ENCODE peak calls at places on chromosomes 4 and X, in nine cellular contexts. O, Z, M, J, L, U, I, Y and H are unnamed samples.

GRCh38 chr4:40763228-40763716 is 13.5 kb downstream of the NSUN7 start:
- DNase-seq in I (no peak), Z (no peak), J (no peak), M (no peak), L (no peak), O (no peak), Y (no peak), U (no peak), H (no peak)

GRCh38 chrX:140510895-140511295 is 6.0 kb upstream of the SOX3 start:
- DNase-seq in O (no peak), Z (no peak), J (no peak), Y (no peak), U (no peak), L (no peak), M (no peak), I (no peak), H (no peak)

GRCh38 chr4:186823989-186824388 is 100.3 kb upstream of the FAT1 start:
- DNase-seq in O (no peak), Z (no peak), Y (no peak), U (no peak), L (no peak), J (no peak), M (no peak), I (no peak), H (no peak)

GRCh38 chrX:120299928-120300327 is 11.3 kb downstream of the TMEM255A start:
- DNase-seq in O (no peak), L (no peak), Z (no peak), M (no peak), Y (no peak), I (no peak), J (no peak), U (no peak), H (no peak)

GRCh38 chr4:135485371-135485770 is 1283.8 kb upstream of the PABPC4L start:
- DNase-seq in O (no peak), M (no peak), Z (no peak), U (no peak), Y (no peak), J (no peak), I (no peak), L (no peak), H (no peak)

GRCh38 chr4:137083571-137083970 is 448.7 kb downstream of the PCDH18 start:
- DNase-seq in M (no peak), L (no peak), J (no peak), U (no peak), I (no peak), Y (no peak), Z (no peak), O (no peak), H (no peak)

GRCh38 chr4:77804471-77804870 is 14.7 kb downstream of the CNOT6L start:
- DNase-seq in Y (no peak), I (no peak), L (no peak), M (no peak), O (no peak), Z (no peak), J (no peak), U (no peak), H (no peak)

GRCh38 chrX:43505759-43506158 is 150.3 kb upstream of the MAOA start:
- DNase-seq in M (no peak), J (no peak), L (no peak), U (no peak), O (no peak), Z (no peak), I (no peak), Y (no peak), H (no peak)

GRCh38 chr4:24582235-24582863 is 2.0 kb downstream of the DHX15 start:
- DNase-seq in M (no peak), I (no peak), Z (no peak), J (no peak), U (no peak), L (no peak), Y (no peak), O (no peak), H (no peak)

GRCh38 chr4:101114936-101115372 is 232.4 kb downstream of the PPP3CA start:
- DNase-seq in I (no peak), O (no peak), Y (no peak), Z (no peak), U (no peak), M (no peak), L (no peak), J (no peak), H (no peak)

GRCh38 chr4:1055721-1056590 is 44.5 kb downstream of the FGFRL1 start:
- DNase-seq in L (peak), I (no peak), Z (peak), U (no peak), O (peak), Y (no peak), J (no peak), M (no peak), H (peak)

GRCh38 chrX:25052798-25053534 is 37.2 kb upstream of the ARX start:
- DNase-seq in I (no peak), O (no peak), Z (no peak), Y (no peak), J (no peak), L (no peak), U (no peak), M (no peak), H (no peak)

GRCh38 chr4:185773419-185773818 is 38.6 kb downstream of the SORBS2 start:
- DNase-seq in I (no peak), J (peak), Y (no peak), L (peak), M (no peak), U (peak), Z (peak), O (peak), H (peak)
- TF ChIP-seq POLR2A in I (peak), J (peak), Y (no peak), L (peak), M (no peak), U (no peak), Z (no peak), O (peak), H (no peak)

GRCh38 chr4:103996637-103997036 is 276.9 kb upstream of the TACR3 start:
- DNase-seq in M (no peak), Y (no peak), Z (no peak), J (no peak), O (peak), L (no peak), I (no peak), U (no peak), H (no peak)
- H3K27ac ChIP-seq in M (peak), Y (no peak), Z (no peak), J (no peak), O (no peak), L (no peak), I (no peak), U (no peak), H (peak)

DNA sequence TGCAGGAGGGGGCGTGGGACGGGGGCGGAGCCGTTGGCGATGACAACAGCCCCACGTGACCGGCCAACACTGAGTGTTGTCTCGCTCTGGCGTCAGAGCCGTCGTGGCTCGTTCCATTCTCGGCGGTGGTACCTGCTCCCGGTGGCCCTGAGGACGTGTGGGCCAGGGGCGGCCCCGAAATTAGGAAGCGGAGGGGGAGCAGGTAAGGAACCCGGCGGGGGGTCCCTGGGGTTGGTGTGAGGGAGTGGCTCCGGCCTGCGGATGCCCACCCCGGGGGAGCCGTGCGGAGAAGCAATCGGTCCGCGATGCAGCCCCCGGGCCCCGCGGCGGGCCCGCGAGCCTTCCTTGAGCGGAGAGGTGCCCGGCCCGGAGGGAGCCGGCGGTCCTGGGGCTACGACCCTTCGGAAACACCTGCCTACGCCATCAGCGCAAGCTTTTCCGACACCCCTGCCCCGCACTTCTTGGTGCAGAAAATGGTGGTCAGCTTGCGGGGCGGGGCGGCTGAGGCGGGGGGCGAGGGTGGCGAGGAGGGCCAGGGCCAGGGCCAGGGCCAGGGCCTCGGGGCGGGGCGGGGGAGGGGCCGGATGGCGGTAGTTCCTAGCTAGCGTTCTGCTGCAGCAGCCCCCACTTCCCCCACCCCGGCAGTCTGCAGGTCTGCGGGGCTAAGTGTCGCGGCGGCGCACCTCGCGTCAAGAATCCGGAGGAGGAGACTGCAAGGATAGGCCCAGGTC is at the start of gene BEX4:
- DNase-seq in L (peak), J (peak), Z (peak), U (peak), M (peak), Y (peak), O (peak), I (peak), H (peak)
- TF ChIP-seq POLR2A in L (peak), J (peak), Z (peak), U (peak), M (peak), Y (peak), O (peak), I (peak), H (peak)

GRCh38 chr4:98496446-98496845 is 162.0 kb downstream of the TSPAN5 start:
- DNase-seq in L (no peak), Y (no peak), M (no peak), U (no peak), Z (no peak), J (no peak), I (no peak), O (no peak), H (no peak)
- H3K27ac ChIP-seq in L (no peak), Y (no peak), M (no peak), U (no peak), Z (no peak), J (no peak), I (no peak), O (no peak), H (no peak)

DNA sequence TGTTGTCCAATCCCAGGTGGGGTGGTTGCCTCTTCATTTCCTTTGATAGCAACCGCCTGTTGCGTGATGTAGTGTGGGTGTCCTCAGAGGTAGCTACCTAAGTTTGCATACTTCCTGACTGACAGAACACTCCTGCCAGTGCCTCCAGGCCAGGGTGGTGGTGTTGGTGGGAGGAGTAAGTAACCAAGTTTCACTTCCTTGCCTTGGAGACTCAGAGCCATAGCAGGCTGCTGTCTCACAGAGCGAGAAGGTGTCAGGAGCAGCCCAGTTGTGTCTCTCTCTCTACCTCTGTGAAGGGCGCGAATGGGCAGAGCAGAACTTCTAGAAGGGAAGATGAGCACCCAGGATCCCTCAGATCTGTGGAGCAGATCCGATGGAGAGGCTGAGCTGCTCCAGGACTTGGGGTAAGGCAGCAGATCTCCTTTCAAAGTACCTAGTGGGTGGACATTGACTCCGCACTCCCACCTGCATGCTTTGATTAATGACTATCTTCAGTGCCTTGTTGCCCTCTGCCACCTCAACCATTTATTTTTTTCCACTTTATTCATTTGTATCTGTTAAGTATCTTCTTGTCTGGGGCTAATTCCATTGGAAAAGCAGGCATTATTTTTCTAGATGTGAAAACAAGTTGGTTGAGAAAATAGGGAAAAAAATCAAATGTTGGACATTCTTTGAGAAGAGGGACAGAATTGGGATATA is at the start of gene DAPP1:
- DNase-seq in Z (peak), L (peak), I (no peak), U (peak), O (peak), Y (peak), M (peak), J (no peak), H (peak)
- TF ChIP-seq POLR2A in Z (peak), L (peak), I (no peak), U (no peak), O (no peak), Y (no peak), M (peak), J (no peak), H (no peak)

DNA sequence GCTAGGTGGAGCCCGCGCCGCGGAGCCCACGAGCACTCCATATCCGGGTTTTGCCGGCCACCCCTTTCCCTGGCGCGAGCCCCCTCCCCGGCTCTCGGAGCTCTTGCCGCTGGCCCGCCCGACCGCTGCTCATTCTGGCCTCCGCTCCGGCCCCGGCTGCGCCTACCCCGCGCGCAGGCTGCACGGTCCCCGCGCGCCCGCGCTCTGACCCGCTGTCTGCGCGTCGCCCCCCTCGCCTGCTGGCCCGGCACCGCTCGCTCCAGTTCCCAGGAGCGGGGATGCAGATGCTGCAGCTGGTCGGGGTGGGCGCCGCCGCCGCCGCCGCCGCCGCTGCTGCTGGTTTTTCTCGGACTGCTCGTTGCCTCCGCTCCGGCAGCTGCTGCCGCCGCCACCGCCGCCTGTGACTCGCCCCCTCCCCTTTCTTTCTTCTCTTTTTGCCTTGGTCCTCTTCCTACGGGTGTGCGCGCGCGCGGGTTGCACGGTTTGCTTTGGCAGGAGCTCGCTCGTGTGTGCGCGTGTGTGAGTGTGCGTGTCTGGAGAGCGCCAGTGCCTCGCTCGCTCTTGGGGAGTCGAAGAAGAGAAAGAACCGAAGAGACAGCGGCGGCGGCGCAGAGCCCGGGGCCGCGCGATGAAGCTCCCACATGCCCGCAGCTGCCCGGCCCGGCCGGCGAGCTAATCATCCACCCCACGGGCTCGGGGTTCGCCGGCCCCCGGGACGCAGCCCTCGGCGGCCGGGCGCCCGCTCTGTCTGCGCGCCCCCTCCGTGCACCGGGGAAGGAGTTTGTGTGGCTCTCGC is at the start of gene ADGRL3:
- DNase-seq in I (no peak), U (peak), J (peak), M (no peak), Y (no peak), Z (peak), L (peak), O (no peak), H (no peak)
- H3K27ac ChIP-seq in I (no peak), U (no peak), J (peak), M (no peak), Y (peak), Z (peak), L (peak), O (no peak), H (no peak)

GRCh38 chrX:114049063-114049462 is 534.8 kb upstream of the HTR2C start:
- DNase-seq in I (no peak), O (no peak), U (no peak), L (no peak), Z (no peak), M (no peak), J (no peak), Y (no peak), H (no peak)
- TF ChIP-seq POLR2A in I (no peak), O (no peak), U (no peak), L (no peak), Z (no peak), M (no peak), J (no peak), Y (no peak), H (no peak)

GRCh38 chr4:69322055-69322454 is 41.8 kb downstream of the UGT2B28 start:
- DNase-seq in L (no peak), Z (no peak), J (no peak), M (no peak), U (no peak), I (no peak), Y (no peak), O (no peak), H (no peak)
- H3K27ac ChIP-seq in L (no peak), Z (no peak), J (no peak), M (no peak), U (no peak), I (no peak), Y (no peak), O (no peak), H (no peak)

GRCh38 chrX:77899081-77899828 is at the start of gene COX7B:
- DNase-seq in J (peak), Y (peak), M (no peak), I (peak), Z (peak), O (peak), L (peak), U (no peak), H (peak)
- TF ChIP-seq POLR2A in J (peak), Y (peak), M (peak), I (peak), Z (peak), O (peak), L (peak), U (peak), H (peak)